ENCODE peak calls at places on chromosomes 13 and 19, in six cellular contexts. One of them, this sample, is unnamed. For H3K4me1, the result is how much of the 10 kb centered on the place peaks cover.

GRCh38 chr19:2668188-2668763 is 34.2 kb downstream of the GNG7 start:
- DNase-seq in thoracic aorta: no peak
- DNase-seq in esophagus muscularis mucosa: no peak
- DNase-seq in CD4-positive, CD25-positive, alpha-beta regulatory T cell: no peak
- DNase-seq in A549: no peak
- DNase-seq in PC-3: no peak
- DNase-seq in this sample: no peak

GRCh38 chr13:114110091-114110829 is 22.2 kb downstream of the RASA3 start:
- DNase-seq in thoracic aorta: no peak
- DNase-seq in CD4-positive, CD25-positive, alpha-beta regulatory T cell: peak
- DNase-seq in esophagus muscularis mucosa: no peak
- DNase-seq in PC-3: no peak
- DNase-seq in A549: no peak
- DNase-seq in this sample: no peak

GRCh38 chr13:100789481-100789880 is 114.9 kb upstream of the TMTC4 start:
- DNase-seq in esophagus muscularis mucosa: no peak
- DNase-seq in A549: no peak
- DNase-seq in PC-3: no peak
- DNase-seq in CD4-positive, CD25-positive, alpha-beta regulatory T cell: no peak
- DNase-seq in thoracic aorta: no peak
- DNase-seq in this sample: peak

GRCh38 chr13:30153871-30154426 is 153.4 kb downstream of the KATNAL1 start:
- DNase-seq in CD4-positive, CD25-positive, alpha-beta regulatory T cell: no peak
- DNase-seq in thoracic aorta: no peak
- DNase-seq in PC-3: no peak
- DNase-seq in A549: no peak
- DNase-seq in esophagus muscularis mucosa: no peak
- DNase-seq in this sample: peak

GRCh38 chr13:98301721-98302120 is 124.7 kb upstream of the RNF113B start:
- DNase-seq in A549: no peak
- DNase-seq in PC-3: peak
- DNase-seq in esophagus muscularis mucosa: no peak
- DNase-seq in CD4-positive, CD25-positive, alpha-beta regulatory T cell: no peak
- DNase-seq in thoracic aorta: no peak
- DNase-seq in this sample: peak

GRCh38 chr13:92829930-92830329 is 396.7 kb upstream of the GPC6 start:
- DNase-seq in esophagus muscularis mucosa: no peak
- DNase-seq in thoracic aorta: no peak
- DNase-seq in CD4-positive, CD25-positive, alpha-beta regulatory T cell: no peak
- DNase-seq in A549: no peak
- DNase-seq in PC-3: no peak
- DNase-seq in this sample: no peak

GRCh38 chr13:100817897-100818296 is 143.3 kb upstream of the TMTC4 start:
- DNase-seq in A549: no peak
- DNase-seq in PC-3: no peak
- DNase-seq in esophagus muscularis mucosa: no peak
- DNase-seq in CD4-positive, CD25-positive, alpha-beta regulatory T cell: no peak
- DNase-seq in thoracic aorta: no peak
- DNase-seq in this sample: no peak

GRCh38 chr13:111474136-111475002 is 153.9 kb downstream of the TEX29 start:
- DNase-seq in esophagus muscularis mucosa: no peak
- DNase-seq in PC-3: peak
- DNase-seq in thoracic aorta: no peak
- DNase-seq in CD4-positive, CD25-positive, alpha-beta regulatory T cell: no peak
- DNase-seq in A549: peak
- DNase-seq in this sample: peak

GRCh38 chr19:5463959-5464358 is 8.7 kb downstream of the ZNRF4 start:
- DNase-seq in A549: no peak
- DNase-seq in esophagus muscularis mucosa: no peak
- DNase-seq in thoracic aorta: no peak
- DNase-seq in CD4-positive, CD25-positive, alpha-beta regulatory T cell: no peak
- DNase-seq in PC-3: no peak
- DNase-seq in this sample: no peak

GRCh38 chr19:55678121-55678671 is 3.2 kb downstream of the EPN1 start:
- DNase-seq in PC-3: no peak
- DNase-seq in esophagus muscularis mucosa: no peak
- DNase-seq in thoracic aorta: no peak
- DNase-seq in A549: no peak
- DNase-seq in CD4-positive, CD25-positive, alpha-beta regulatory T cell: no peak
- DNase-seq in this sample: no peak

GRCh38 chr13:74068471-74068870 is 65.7 kb downstream of the KLF12 start:
- DNase-seq in PC-3: no peak
- DNase-seq in thoracic aorta: no peak
- DNase-seq in esophagus muscularis mucosa: no peak
- DNase-seq in A549: no peak
- DNase-seq in CD4-positive, CD25-positive, alpha-beta regulatory T cell: no peak
- DNase-seq in this sample: no peak

GRCh38 chr13:75139291-75139690 is 342.7 kb downstream of the TBC1D4 start:
- DNase-seq in PC-3: peak
- DNase-seq in A549: no peak
- DNase-seq in esophagus muscularis mucosa: no peak
- DNase-seq in thoracic aorta: no peak
- DNase-seq in CD4-positive, CD25-positive, alpha-beta regulatory T cell: no peak
- DNase-seq in this sample: no peak

GRCh38 chr13:112058519-112058873 is 8.5 kb upstream of the SOX1 start:
- DNase-seq in PC-3: no peak
- DNase-seq in thoracic aorta: no peak
- DNase-seq in CD4-positive, CD25-positive, alpha-beta regulatory T cell: no peak
- DNase-seq in esophagus muscularis mucosa: no peak
- DNase-seq in A549: no peak
- DNase-seq in this sample: no peak

GRCh38 chr13:107466326-107466725 is 749.0 kb downstream of the LIG4 start:
- DNase-seq in PC-3: peak
- DNase-seq in thoracic aorta: no peak
- DNase-seq in esophagus muscularis mucosa: no peak
- DNase-seq in CD4-positive, CD25-positive, alpha-beta regulatory T cell: no peak
- DNase-seq in A549: no peak
- DNase-seq in this sample: peak

GRCh38 chr13:30107126-30107525 is 200.2 kb downstream of the KATNAL1 start:
- DNase-seq in esophagus muscularis mucosa: no peak
- DNase-seq in A549: no peak
- DNase-seq in thoracic aorta: no peak
- DNase-seq in PC-3: no peak
- DNase-seq in CD4-positive, CD25-positive, alpha-beta regulatory T cell: no peak
- DNase-seq in this sample: no peak

GRCh38 chr13:73136776-73137175 is 78.0 kb downstream of the KLF5 start:
- DNase-seq in CD4-positive, CD25-positive, alpha-beta regulatory T cell: no peak
- DNase-seq in esophagus muscularis mucosa: no peak
- DNase-seq in A549: no peak
- DNase-seq in thoracic aorta: no peak
- DNase-seq in PC-3: peak
- DNase-seq in this sample: no peak

GRCh38 chr13:31909889-31910551 is 121.6 kb upstream of the FRY start:
- DNase-seq in thoracic aorta: no peak
- DNase-seq in esophagus muscularis mucosa: no peak
- DNase-seq in CD4-positive, CD25-positive, alpha-beta regulatory T cell: peak
- DNase-seq in PC-3: peak
- DNase-seq in A549: peak
- DNase-seq in this sample: peak

GRCh38 chr13:20439261-20439660 is 86.4 kb downstream of the CRYL1 start:
- DNase-seq in esophagus muscularis mucosa: no peak
- DNase-seq in A549: no peak
- DNase-seq in thoracic aorta: no peak
- DNase-seq in PC-3: no peak
- DNase-seq in CD4-positive, CD25-positive, alpha-beta regulatory T cell: no peak
- DNase-seq in this sample: no peak

GRCh38 chr13:34044660-34045080 is 226.7 kb downstream of the RFC3 start:
- DNase-seq in CD4-positive, CD25-positive, alpha-beta regulatory T cell: no peak
- DNase-seq in esophagus muscularis mucosa: no peak
- DNase-seq in PC-3: peak
- DNase-seq in thoracic aorta: no peak
- DNase-seq in A549: peak
- DNase-seq in this sample: no peak

GRCh38 chr13:99406799-99407201 is 94.5 kb upstream of the TM9SF2 start:
- DNase-seq in A549: no peak
- DNase-seq in CD4-positive, CD25-positive, alpha-beta regulatory T cell: no peak
- DNase-seq in PC-3: no peak
- DNase-seq in thoracic aorta: no peak
- DNase-seq in esophagus muscularis mucosa: no peak
- DNase-seq in this sample: no peak

GRCh38 chr13:28239374-28239773 is 101.0 kb downstream of the PAN3 start:
- DNase-seq in esophagus muscularis mucosa: no peak
- DNase-seq in PC-3: no peak
- DNase-seq in thoracic aorta: no peak
- DNase-seq in A549: no peak
- DNase-seq in CD4-positive, CD25-positive, alpha-beta regulatory T cell: no peak
- DNase-seq in this sample: no peak

GRCh38 chr19:42303876-42304275 is 1.5 kb upstream of the PAFAH1B3 start:
- DNase-seq in esophagus muscularis mucosa: no peak
- DNase-seq in PC-3: no peak
- DNase-seq in thoracic aorta: no peak
- DNase-seq in CD4-positive, CD25-positive, alpha-beta regulatory T cell: no peak
- DNase-seq in A549: no peak
- DNase-seq in this sample: no peak

GRCh38 chr19:16416996-16417395 is 54.8 kb downstream of the EPS15L1 start:
- DNase-seq in thoracic aorta: no peak
- DNase-seq in esophagus muscularis mucosa: no peak
- DNase-seq in PC-3: no peak
- DNase-seq in CD4-positive, CD25-positive, alpha-beta regulatory T cell: no peak
- DNase-seq in A549: no peak
- DNase-seq in this sample: no peak

GRCh38 chr19:2625434-2625833 is 77.1 kb downstream of the GNG7 start:
- DNase-seq in thoracic aorta: no peak
- DNase-seq in CD4-positive, CD25-positive, alpha-beta regulatory T cell: no peak
- DNase-seq in A549: no peak
- DNase-seq in PC-3: no peak
- DNase-seq in esophagus muscularis mucosa: no peak
- DNase-seq in this sample: no peak

GRCh38 chr13:83286737-83287136 is 595.5 kb downstream of the SLITRK1 start:
- DNase-seq in thoracic aorta: no peak
- DNase-seq in esophagus muscularis mucosa: no peak
- DNase-seq in CD4-positive, CD25-positive, alpha-beta regulatory T cell: no peak
- DNase-seq in PC-3: peak
- DNase-seq in A549: no peak
- DNase-seq in this sample: no peak

GRCh38 chr13:24220086-24220703 is 59.7 kb downstream of the SPATA13 start:
- DNase-seq in PC-3: peak
- DNase-seq in thoracic aorta: peak
- DNase-seq in CD4-positive, CD25-positive, alpha-beta regulatory T cell: peak
- DNase-seq in A549: peak
- DNase-seq in esophagus muscularis mucosa: no peak
- DNase-seq in this sample: peak

GRCh38 chr19:45638930-45639729 is at the start of gene EML2:
- DNase-seq in thoracic aorta: no peak
- DNase-seq in esophagus muscularis mucosa: no peak
- DNase-seq in A549: peak
- DNase-seq in CD4-positive, CD25-positive, alpha-beta regulatory T cell: peak
- DNase-seq in PC-3: peak
- DNase-seq in this sample: peak

GRCh38 chr13:113126265-113127150 is 3.9 kb downstream of the F10 start:
- DNase-seq in PC-3: no peak
- DNase-seq in CD4-positive, CD25-positive, alpha-beta regulatory T cell: no peak
- DNase-seq in A549: no peak
- DNase-seq in thoracic aorta: no peak
- DNase-seq in esophagus muscularis mucosa: no peak
- DNase-seq in this sample: no peak

GRCh38 chr13:21106089-21106488 is 44.7 kb upstream of the LATS2 start:
- DNase-seq in thoracic aorta: no peak
- DNase-seq in A549: no peak
- DNase-seq in esophagus muscularis mucosa: no peak
- DNase-seq in CD4-positive, CD25-positive, alpha-beta regulatory T cell: no peak
- DNase-seq in PC-3: peak
- DNase-seq in this sample: no peak

DNA sequence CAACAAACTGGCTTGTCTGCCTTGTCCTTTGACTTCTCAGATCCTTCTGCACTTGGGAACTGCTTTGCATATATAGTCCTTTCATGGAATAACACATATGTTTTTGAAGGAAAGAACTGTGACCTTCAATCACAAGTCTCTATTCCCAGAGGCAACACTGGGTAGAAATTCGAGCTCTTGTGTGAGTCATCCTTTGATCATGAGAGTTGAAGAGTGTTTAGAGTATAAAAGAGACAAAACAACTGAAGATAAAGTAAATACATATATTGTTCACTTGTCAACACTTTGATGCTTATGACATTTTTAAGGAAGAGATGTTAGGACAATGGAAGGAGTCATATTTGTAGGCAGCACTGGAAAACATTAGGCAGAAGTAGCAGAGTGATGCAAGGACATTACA is 5.2 kb upstream of the OR7A5 start:
- DNase-seq in CD4-positive, CD25-positive, alpha-beta regulatory T cell: no peak
- DNase-seq in esophagus muscularis mucosa: no peak
- DNase-seq in A549: no peak
- DNase-seq in thoracic aorta: no peak
- DNase-seq in PC-3: peak
- DNase-seq in this sample: no peak
- H3K4me1 ChIP-seq in CD4-positive, CD25-positive, alpha-beta regulatory T cell: under half
- H3K4me1 ChIP-seq in esophagus muscularis mucosa: under half
- H3K4me1 ChIP-seq in A549: under half
- H3K4me1 ChIP-seq in thoracic aorta: under half
- H3K4me1 ChIP-seq in PC-3: under half
- H3K4me1 ChIP-seq in this sample: under half

GRCh38 chr19:18013210-18013609 is 5.2 kb downstream of the ARRDC2 start:
- DNase-seq in PC-3: no peak
- DNase-seq in CD4-positive, CD25-positive, alpha-beta regulatory T cell: no peak
- DNase-seq in thoracic aorta: no peak
- DNase-seq in A549: no peak
- DNase-seq in esophagus muscularis mucosa: no peak
- DNase-seq in this sample: no peak
- H3K27ac ChIP-seq in PC-3: no peak
- H3K27ac ChIP-seq in CD4-positive, CD25-positive, alpha-beta regulatory T cell: peak
- H3K27ac ChIP-seq in thoracic aorta: peak
- H3K27ac ChIP-seq in A549: peak
- H3K27ac ChIP-seq in esophagus muscularis mucosa: peak
- H3K27ac ChIP-seq in this sample: no peak

GRCh38 chr19:19515764-19516519 is at the start of gene NDUFA13:
- DNase-seq in PC-3: peak
- DNase-seq in CD4-positive, CD25-positive, alpha-beta regulatory T cell: peak
- DNase-seq in A549: peak
- DNase-seq in thoracic aorta: peak
- DNase-seq in esophagus muscularis mucosa: peak
- DNase-seq in this sample: peak
- H3K4me3 ChIP-seq in PC-3: peak
- H3K4me3 ChIP-seq in CD4-positive, CD25-positive, alpha-beta regulatory T cell: peak
- H3K4me3 ChIP-seq in A549: peak
- H3K4me3 ChIP-seq in thoracic aorta: peak
- H3K4me3 ChIP-seq in esophagus muscularis mucosa: peak
- H3K4me3 ChIP-seq in this sample: peak

DNA sequence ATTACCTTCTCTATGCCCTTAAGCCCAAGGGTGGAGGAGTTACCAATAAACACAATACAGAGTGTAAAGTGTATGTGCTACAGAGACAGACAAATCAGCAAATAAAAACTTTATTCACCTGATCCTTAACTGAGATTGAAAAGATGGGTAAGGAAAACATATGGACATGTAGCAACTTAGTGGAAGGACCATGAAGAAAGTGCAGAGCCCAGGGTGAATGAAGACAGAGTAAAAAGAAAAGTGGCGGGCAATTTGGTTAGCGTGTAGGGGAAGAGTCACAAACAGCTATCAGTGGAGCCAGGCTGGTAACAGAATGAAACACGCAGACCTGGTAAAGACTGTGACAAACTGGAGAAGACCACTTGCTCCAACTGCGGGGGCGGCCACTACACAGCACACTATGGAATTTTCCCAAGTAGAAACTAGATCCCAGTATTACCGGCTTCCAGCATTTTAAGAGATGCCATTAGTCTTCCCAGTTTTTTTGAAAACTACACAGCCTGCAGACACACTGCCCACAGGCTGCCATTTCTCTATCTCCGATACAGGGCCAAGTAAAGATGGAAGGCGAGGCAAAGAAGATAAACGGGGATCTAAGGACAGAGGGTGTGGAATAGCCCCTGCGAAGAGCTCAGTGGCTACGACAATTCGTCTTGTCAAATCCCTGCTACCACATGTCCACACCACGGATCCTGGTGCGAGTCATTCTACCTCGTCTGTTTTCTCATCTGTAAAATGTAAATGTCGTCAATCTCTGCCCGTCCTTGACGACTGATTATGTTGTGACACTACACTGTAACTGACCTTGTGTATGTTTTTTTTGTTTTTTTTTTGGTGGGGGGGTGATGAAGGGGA is 1.2 kb downstream of the UQCRFS1 start:
- DNase-seq in A549: peak
- DNase-seq in thoracic aorta: no peak
- DNase-seq in esophagus muscularis mucosa: peak
- DNase-seq in PC-3: peak
- DNase-seq in CD4-positive, CD25-positive, alpha-beta regulatory T cell: peak
- DNase-seq in this sample: peak
- H3K4me1 ChIP-seq in A549: under half
- H3K4me1 ChIP-seq in thoracic aorta: under half
- H3K4me1 ChIP-seq in esophagus muscularis mucosa: under half
- H3K4me1 ChIP-seq in PC-3: under half
- H3K4me1 ChIP-seq in CD4-positive, CD25-positive, alpha-beta regulatory T cell: under half
- H3K4me1 ChIP-seq in this sample: under half

This sample was measured in hepatocyte.